ENCODE peak calls at places on chromosomes 4 and X, in five cellular contexts. M is H54, F is sigmoid colon, V is heart left ventricle, B is tibial nerve. D is an unnamed sample.

GRCh38 chrX:135740683-135741149 is 27.3 kb downstream of the CT45A3 start:
- DNase-seq in M (peak), F (no peak), V (no peak), B (no peak), D (no peak)

GRCh38 chrX:153727108-153727931 is 2.7 kb downstream of the ABCD1 start:
- DNase-seq in M (peak), F (peak), V (peak), B (peak), D (no peak)

GRCh38 chrX:134676440-134676839 is 18.2 kb upstream of the PLAC1 start:
- DNase-seq in M (peak), F (no peak), V (no peak), B (no peak), D (no peak)

GRCh38 chr4:150297861-150298474 is 219.7 kb downstream of the DCLK2 start:
- DNase-seq in M (no peak), F (peak), V (peak), B (peak), D (peak)

GRCh38 chrX:11146411-11146810 is 35.3 kb downstream of the HCCS start:
- DNase-seq in M (no peak), F (no peak), V (no peak), B (no peak), D (no peak)

GRCh38 chrX:80216086-80216485 is 201.5 kb downstream of the TBX22 start:
- DNase-seq in M (no peak), F (no peak), V (no peak), B (no peak), D (peak)

GRCh38 chrX:6024204-6024603 is 204.5 kb downstream of the NLGN4X start:
- DNase-seq in M (no peak), F (no peak), V (no peak), B (no peak), D (no peak)

GRCh38 chrX:32483534-32484136 is 727.7 kb downstream of the DMD start:
- DNase-seq in M (no peak), F (no peak), V (no peak), B (no peak), D (no peak)

GRCh38 chrX:150694738-150695410 is 1.7 kb downstream of the MTMR1 start:
- DNase-seq in M (no peak), F (no peak), V (no peak), B (no peak), D (no peak)

GRCh38 chr4:26342328-26343040 is 21.7 kb downstream of the RBPJ start:
- DNase-seq in M (no peak), F (no peak), V (no peak), B (no peak), D (no peak)

GRCh38 chrX:25191403-25191802 is 175.6 kb upstream of the ARX start:
- DNase-seq in M (no peak), F (no peak), V (no peak), B (no peak), D (no peak)

GRCh38 chr4:165715989-165716388 is 157.0 kb upstream of the TLL1 start:
- DNase-seq in M (no peak), F (no peak), V (no peak), B (no peak), D (no peak)

GRCh38 chrX:16834811-16835210 is 35.4 kb downstream of the RBBP7 start:
- DNase-seq in M (no peak), F (no peak), V (no peak), B (no peak), D (no peak)

GRCh38 chrX:769796-770195 is 139.2 kb downstream of the SHOX start:
- DNase-seq in M (no peak), F (no peak), V (no peak), B (no peak), D (no peak)

GRCh38 chr4:152957437-152958185 is 21.5 kb downstream of the FHDC1 start:
- DNase-seq in M (no peak), F (no peak), V (peak), B (no peak), D (peak)

GRCh38 chr4:41318839-41319530 is 62.3 kb downstream of the UCHL1 start:
- DNase-seq in M (no peak), F (no peak), V (no peak), B (no peak), D (no peak)

GRCh38 chr4:156169011-156169410 is 215.3 kb upstream of the CTSO start:
- DNase-seq in M (peak), F (peak), V (peak), B (no peak), D (peak)

GRCh38 chrX:153953342-153953830 is 8.9 kb upstream of the RENBP start:
- DNase-seq in M (peak), F (peak), V (peak), B (peak), D (peak)

GRCh38 chrX:48918303-48918643 is 551 bp downstream of the PIM2 start:
- DNase-seq in M (no peak), F (no peak), V (no peak), B (no peak), D (no peak)

GRCh38 chr4:176837176-176837915 is 44.6 kb upstream of the VEGFC start:
- DNase-seq in M (no peak), F (no peak), V (no peak), B (no peak), D (no peak)

GRCh38 chrX:73922856-73923429 is 359.9 kb downstream of the CHIC1 start:
- DNase-seq in M (no peak), F (no peak), V (no peak), B (no peak), D (no peak)

GRCh38 chrX:135389717-135390116 is 32.0 kb upstream of the SMIM10L2A start:
- DNase-seq in M (no peak), F (no peak), V (no peak), B (no peak), D (peak)

DNA sequence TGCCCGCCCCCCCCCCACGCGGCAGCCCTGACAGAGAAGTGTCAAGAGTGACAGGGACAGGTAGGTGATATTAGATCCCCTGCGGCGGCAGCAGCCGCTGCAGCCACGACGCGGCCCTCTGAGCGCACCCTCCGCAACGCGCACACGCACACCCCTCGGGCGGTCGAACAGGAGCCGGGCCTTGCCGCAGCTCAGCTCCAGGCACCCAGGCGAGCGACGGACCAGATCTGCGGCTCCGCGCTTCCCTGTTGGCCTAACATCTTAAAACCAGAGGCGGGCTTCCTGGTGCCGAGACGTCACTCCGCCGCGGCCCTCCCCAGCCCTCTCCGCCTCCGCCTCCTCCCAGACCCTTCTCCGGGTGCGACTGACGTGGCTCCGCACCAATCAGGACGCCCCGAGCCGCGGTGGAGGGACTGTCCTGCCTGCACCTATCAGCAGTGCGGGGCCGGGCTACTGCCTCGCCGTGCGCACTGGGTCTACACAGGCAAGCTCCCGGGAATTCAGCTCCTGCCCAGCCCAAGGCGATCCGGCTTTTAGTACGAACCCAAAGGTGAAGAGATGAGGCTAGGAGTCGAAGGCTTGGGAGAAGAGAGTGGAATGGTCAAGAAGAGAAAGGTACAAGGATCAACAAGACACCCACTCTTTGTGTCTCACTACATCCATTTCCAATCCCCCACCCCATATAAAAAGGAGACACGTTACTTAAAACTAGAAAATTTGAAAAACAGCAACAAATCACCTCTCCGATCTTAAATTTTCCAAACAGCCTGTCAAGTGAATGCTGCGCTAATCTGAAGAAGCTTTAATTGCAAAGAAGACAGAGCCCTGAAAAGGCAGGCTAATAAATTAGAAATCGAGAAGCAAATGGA is at the start of gene PITX2:
- DNase-seq in M (no peak), F (peak), V (peak), B (no peak), D (peak)
- TF ChIP-seq POLR2A in M (no peak), F (no peak), V (no peak), B (no peak), D (no peak)

GRCh38 chr4:185781555-185782215 is 30.3 kb downstream of the SORBS2 start:
- DNase-seq in M (no peak), F (no peak), V (no peak), B (no peak), D (no peak)

GRCh38 chr4:185782523-185782922 is 29.5 kb downstream of the SORBS2 start:
- DNase-seq in M (no peak), F (no peak), V (no peak), B (no peak), D (peak)

GRCh38 chr4:185778307-185778706 is 33.7 kb downstream of the SORBS2 start:
- DNase-seq in M (no peak), F (no peak), V (no peak), B (no peak), D (no peak)

GRCh38 chr4:185779520-185779919 is 32.5 kb downstream of the SORBS2 start:
- DNase-seq in M (no peak), F (no peak), V (no peak), B (no peak), D (no peak)

GRCh38 chr4:185780472-185780871 is 31.5 kb downstream of the SORBS2 start:
- DNase-seq in M (no peak), F (no peak), V (no peak), B (no peak), D (no peak)
- TF ChIP-seq POLR2A in M (no peak), F (no peak), V (no peak), B (no peak), D (no peak)

GRCh38 chr4:2800691-2801596 is 8.1 kb downstream of the SH3BP2 start:
- DNase-seq in M (no peak), F (peak), V (peak), B (peak), D (peak)
- TF ChIP-seq POLR2A in M (no peak), F (no peak), V (no peak), B (no peak), D (no peak)

GRCh38 chr4:81845761-81846160 is 374.1 kb upstream of the RASGEF1B start:
- DNase-seq in M (no peak), F (no peak), V (no peak), B (no peak), D (peak)
- TF ChIP-seq POLR2A in M (no peak), F (no peak), V (no peak), B (no peak), D (no peak)

GRCh38 chr4:8441499-8442091 is 1.0 kb downstream of the TRMT44 start:
- DNase-seq in M (no peak), F (no peak), V (no peak), B (no peak), D (peak)

GRCh38 chr4:8439914-8440490 is 521 bp downstream of the ACOX3 start:
- DNase-seq in M (no peak), F (no peak), V (no peak), B (peak), D (peak)

GRCh38 chr4:8439168-8439567 is 1.4 kb downstream of the ACOX3 start:
- DNase-seq in M (no peak), F (no peak), V (no peak), B (no peak), D (no peak)

GRCh38 chr4:8438743-8439142 is 1.8 kb downstream of the ACOX3 start:
- DNase-seq in M (no peak), F (no peak), V (no peak), B (no peak), D (no peak)

GRCh38 chr4:8440491-8441311 is at the start of the genes ACOX3 and TRMT44:
- DNase-seq in M (peak), F (peak), V (peak), B (peak), D (peak)
- TF ChIP-seq POLR2A in M (peak), F (peak), V (no peak), B (peak), D (peak)

GRCh38 chrX:65601126-65601525 is 66.3 kb upstream of the MSN start:
- DNase-seq in M (no peak), F (no peak), V (no peak), B (no peak), D (no peak)
- TF ChIP-seq POLR2A in M (no peak), F (no peak), V (no peak), B (no peak), D (no peak)

DNA sequence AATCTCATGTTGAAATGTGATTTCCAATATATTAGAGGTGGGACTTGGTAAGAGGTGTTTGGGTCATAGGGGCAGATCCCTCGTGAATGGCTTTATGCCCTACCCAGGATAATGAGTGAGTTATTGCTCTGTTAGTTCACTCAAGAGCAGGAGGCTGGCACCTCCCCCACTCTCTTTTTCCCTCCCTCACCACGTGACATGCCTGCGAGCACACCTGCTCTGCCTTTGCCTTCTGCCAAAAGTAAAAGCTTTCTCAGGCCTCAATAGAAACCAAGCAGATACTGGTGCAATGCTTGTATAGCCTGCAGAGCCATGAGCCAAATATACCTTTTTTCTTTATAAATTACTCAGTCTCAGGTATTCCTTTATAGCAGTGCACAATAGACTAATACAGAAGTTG is 286.3 kb upstream of the UGT8 start:
- DNase-seq in M (no peak), F (no peak), V (no peak), B (no peak), D (no peak)
- TF ChIP-seq POLR2A in M (no peak), F (no peak), V (no peak), B (no peak), D (no peak)

GRCh38 chr4:48269861-48270515 is 350 bp upstream of the TEC start:
- DNase-seq in M (no peak), F (peak), V (peak), B (peak), D (peak)
- TF ChIP-seq POLR2A in M (no peak), F (no peak), V (no peak), B (no peak), D (peak)

GRCh38 chrX:39777623-39778025 is 320.1 kb downstream of the BCOR start:
- DNase-seq in M (no peak), F (no peak), V (no peak), B (no peak), D (no peak)
- TF ChIP-seq POLR2A in M (no peak), F (no peak), V (no peak), B (no peak), D (no peak)

DNA sequence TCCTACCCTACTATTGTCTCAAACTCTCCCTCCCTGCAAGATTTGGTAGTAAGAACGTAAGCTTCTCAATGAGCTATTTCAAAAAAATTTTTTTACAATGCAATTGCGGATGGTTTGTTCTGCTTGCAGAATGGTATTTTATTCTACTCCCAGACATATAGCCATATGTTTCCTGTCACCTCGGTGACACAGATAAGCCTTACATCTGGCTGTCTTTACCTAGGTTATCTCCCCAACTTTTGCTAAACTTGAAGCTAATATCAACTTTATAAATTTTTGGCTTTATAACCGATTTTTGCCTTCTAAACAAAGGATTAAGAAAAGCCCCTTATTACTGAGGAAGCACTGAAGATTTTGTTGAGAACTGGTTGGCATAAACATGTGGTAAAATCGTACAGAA is 331.5 kb downstream of the TENM3 start:
- DNase-seq in M (no peak), F (no peak), V (no peak), B (no peak), D (no peak)
- TF ChIP-seq POLR2A in M (no peak), F (no peak), V (no peak), B (no peak), D (no peak)